ENCODE peak calls at places on chromosomes 16 and 17, in nine cellular contexts. Y, A, M, K, B, N, U, T and L are unnamed samples. For H3K36me3, the result is how much of the 10 kb centered on the place peaks cover.

GRCh38 chr17:1899403-1900000 is 69.7 kb downstream of the RPA1 start:
- DNase-seq in Y (no peak), A (no peak), M (no peak), K (no peak), B (no peak), N (no peak), U (no peak), T (no peak), L (no peak)

GRCh38 chr17:28078443-28079229 is 36.2 kb downstream of the NLK start:
- DNase-seq in Y (no peak), A (no peak), M (no peak), K (peak), B (no peak), N (no peak), U (no peak), T (no peak), L (no peak)

GRCh38 chr17:7408341-7408740 is 696 bp downstream of the NLGN2 start:
- DNase-seq in Y (no peak), A (no peak), M (no peak), K (no peak), B (no peak), N (no peak), U (no peak), T (no peak), L (peak)

GRCh38 chr17:21042434-21043295 is at the start of gene USP22:
- DNase-seq in Y (peak), A (peak), M (no peak), K (no peak), B (no peak), N (no peak), U (peak), T (peak), L (no peak)

GRCh38 chr17:15981208-15981607 is 18.3 kb downstream of the ZSWIM7 start:
- DNase-seq in Y (no peak), A (no peak), M (no peak), K (no peak), B (no peak), N (peak), U (no peak), T (peak), L (no peak)

GRCh38 chr17:18184143-18185007 is 747 bp downstream of the ALKBH5 start:
- DNase-seq in Y (peak), A (peak), M (peak), K (peak), B (peak), N (no peak), U (peak), T (peak), L (peak)

GRCh38 chr16:85284138-85284897 is 172.0 kb upstream of the CIBAR2 start:
- DNase-seq in Y (no peak), A (no peak), M (no peak), K (no peak), B (no peak), N (no peak), U (no peak), T (no peak), L (no peak)

GRCh38 chr16:27346818-27347217 is 33.0 kb downstream of the IL4R start:
- DNase-seq in Y (no peak), A (no peak), M (no peak), K (no peak), B (no peak), N (no peak), U (no peak), T (peak), L (no peak)

GRCh38 chr17:17032131-17032692 is 10.0 kb upstream of the MPRIP start:
- DNase-seq in Y (peak), A (no peak), M (no peak), K (peak), B (no peak), N (no peak), U (peak), T (no peak), L (no peak)

GRCh38 chr16:2497116-2497630 is 16.6 kb upstream of the ATP6V0C start:
- DNase-seq in Y (no peak), A (no peak), M (no peak), K (no peak), B (no peak), N (no peak), U (no peak), T (no peak), L (no peak)

GRCh38 chr17:41547378-41547841 is 19.3 kb upstream of the KRT19 start:
- DNase-seq in Y (no peak), A (no peak), M (no peak), K (no peak), B (no peak), N (no peak), U (no peak), T (no peak), L (no peak)

GRCh38 chr16:86577314-86577971 is 906 bp upstream of the FOXL1 start:
- DNase-seq in Y (no peak), A (no peak), M (no peak), K (peak), B (no peak), N (no peak), U (no peak), T (no peak), L (no peak)

GRCh38 chr17:75652934-75653549 is 13.9 kb downstream of the RECQL5 start:
- DNase-seq in Y (no peak), A (no peak), M (peak), K (peak), B (no peak), N (no peak), U (no peak), T (peak), L (peak)

GRCh38 chr17:21445091-21445650 is 69.0 kb downstream of the KCNJ12 start:
- DNase-seq in Y (no peak), A (no peak), M (no peak), K (no peak), B (no peak), N (no peak), U (no peak), T (no peak), L (no peak)

GRCh38 chr17:69928586-69928985 is 146.4 kb upstream of the KCNJ16 start:
- DNase-seq in Y (no peak), A (no peak), M (no peak), K (no peak), B (no peak), N (no peak), U (no peak), T (no peak), L (no peak)

GRCh38 chr17:32283745-32284207 is 18.1 kb downstream of the RHBDL3 start:
- DNase-seq in Y (no peak), A (no peak), M (peak), K (peak), B (no peak), N (no peak), U (no peak), T (no peak), L (no peak)

GRCh38 chr17:59858167-59858790 is 34.5 kb downstream of the TUBD1 start:
- DNase-seq in Y (peak), A (no peak), M (no peak), K (peak), B (no peak), N (no peak), U (no peak), T (no peak), L (no peak)

GRCh38 chr17:76427457-76428231 is 25.3 kb downstream of the UBE2O start:
- DNase-seq in Y (no peak), A (no peak), M (no peak), K (peak), B (no peak), N (no peak), U (no peak), T (peak), L (no peak)

GRCh38 chr16:86248325-86248905 is 261.9 kb upstream of the FOXF1 start:
- DNase-seq in Y (no peak), A (no peak), M (no peak), K (no peak), B (no peak), N (no peak), U (peak), T (no peak), L (no peak)

GRCh38 chr17:28008526-28008925 is 34.0 kb upstream of the NLK start:
- DNase-seq in Y (peak), A (no peak), M (peak), K (peak), B (no peak), N (no peak), U (peak), T (peak), L (no peak)

GRCh38 chr17:39229274-39229913 is 3.6 kb upstream of the STAC2 start:
- DNase-seq in Y (no peak), A (no peak), M (no peak), K (peak), B (no peak), N (no peak), U (no peak), T (no peak), L (no peak)

GRCh38 chr16:76389126-76389525 is 111.9 kb downstream of the CNTNAP4 start:
- DNase-seq in Y (no peak), A (no peak), M (no peak), K (no peak), B (no peak), N (no peak), U (no peak), T (no peak), L (no peak)

GRCh38 chr16:3259097-3259496 is 2.7 kb upstream of the MEFV start:
- DNase-seq in Y (peak), A (peak), M (no peak), K (no peak), B (no peak), N (no peak), U (peak), T (no peak), L (no peak)

GRCh38 chr17:16171613-16172012 is 43.7 kb downstream of the NCOR1 start:
- DNase-seq in Y (peak), A (no peak), M (no peak), K (peak), B (no peak), N (no peak), U (peak), T (no peak), L (no peak)

GRCh38 chr17:33118391-33118790 is 126.7 kb downstream of the SPACA3 start:
- DNase-seq in Y (no peak), A (no peak), M (no peak), K (no peak), B (no peak), N (no peak), U (no peak), T (no peak), L (no peak)

GRCh38 chr16:25413962-25414361 is 156.3 kb upstream of the ZKSCAN2 start:
- DNase-seq in Y (no peak), A (no peak), M (no peak), K (no peak), B (no peak), N (no peak), U (no peak), T (no peak), L (no peak)

GRCh38 chr16:71568541-71568940 is 8.4 kb downstream of the TAT start:
- DNase-seq in Y (no peak), A (no peak), M (no peak), K (no peak), B (no peak), N (no peak), U (no peak), T (no peak), L (no peak)

GRCh38 chr16:87117936-87118335 is 199.3 kb downstream of the C16orf95 start:
- DNase-seq in Y (no peak), A (no peak), M (no peak), K (no peak), B (no peak), N (no peak), U (no peak), T (no peak), L (no peak)

GRCh38 chr17:74442670-74443515 is 11.0 kb downstream of the GPRC5C start:
- DNase-seq in Y (peak), A (peak), M (no peak), K (no peak), B (peak), N (no peak), U (peak), T (peak), L (no peak)

GRCh38 chr16:83701494-83701893 is 106.3 kb upstream of the HSBP1 start:
- DNase-seq in Y (no peak), A (no peak), M (peak), K (peak), B (no peak), N (no peak), U (no peak), T (peak), L (no peak)

GRCh38 chr16:82633964-82634600 is 7.3 kb downstream of the CDH13 start:
- DNase-seq in Y (no peak), A (no peak), M (no peak), K (peak), B (peak), N (no peak), U (peak), T (no peak), L (no peak)

GRCh38 chr17:19242926-19243325 is 5.8 kb downstream of the EPN2 start:
- DNase-seq in Y (no peak), A (no peak), M (no peak), K (no peak), B (no peak), N (no peak), U (no peak), T (peak), L (no peak)
- H3K27ac ChIP-seq in Y (no peak), A (no peak), M (no peak), K (no peak), B (no peak), N (no peak), U (no peak), T (peak), L (no peak)

GRCh38 chr16:734208-734980 is 6.4 kb downstream of the CIAO3 start:
- DNase-seq in Y (no peak), A (no peak), M (no peak), K (no peak), B (no peak), N (no peak), U (no peak), T (no peak), L (no peak)

GRCh38 chr16:732332-732731 is 5.4 kb downstream of the HAGHL start:
- DNase-seq in Y (no peak), A (no peak), M (no peak), K (no peak), B (no peak), N (no peak), U (no peak), T (no peak), L (no peak)

GRCh38 chr16:734981-735881 is 5.6 kb downstream of the CIAO3 start:
- DNase-seq in Y (no peak), A (no peak), M (no peak), K (no peak), B (no peak), N (no peak), U (no peak), T (no peak), L (no peak)

GRCh38 chr16:732936-733335 is 6.0 kb downstream of the HAGHL start:
- DNase-seq in Y (no peak), A (no peak), M (no peak), K (peak), B (no peak), N (no peak), U (no peak), T (no peak), L (no peak)

GRCh38 chr16:733382-734207 is 6.7 kb downstream of the HAGHL start:
- DNase-seq in Y (no peak), A (no peak), M (no peak), K (no peak), B (no peak), N (no peak), U (no peak), T (no peak), L (no peak)
- H3K36me3 ChIP-seq in Y (under half), A (half or more), M (half or more), K (under half), B (under half), N (under half), U (under half), T (half or more), L (under half)

GRCh38 chr17:30208214-30208613 is 27.3 kb downstream of the SLC6A4 start:
- DNase-seq in Y (no peak), A (no peak), M (no peak), K (no peak), B (no peak), N (peak), U (no peak), T (no peak), L (no peak)

GRCh38 chr17:30200086-30200485 is 35.4 kb downstream of the SLC6A4 start:
- DNase-seq in Y (no peak), A (no peak), M (no peak), K (no peak), B (no peak), N (no peak), U (no peak), T (no peak), L (no peak)

GRCh38 chr17:30207655-30208054 is 27.8 kb downstream of the SLC6A4 start:
- DNase-seq in Y (no peak), A (no peak), M (no peak), K (no peak), B (no peak), N (no peak), U (no peak), T (no peak), L (no peak)

GRCh38 chr17:30199600-30199999 is 35.9 kb downstream of the SLC6A4 start:
- DNase-seq in Y (no peak), A (no peak), M (no peak), K (peak), B (no peak), N (no peak), U (no peak), T (no peak), L (no peak)

DNA sequence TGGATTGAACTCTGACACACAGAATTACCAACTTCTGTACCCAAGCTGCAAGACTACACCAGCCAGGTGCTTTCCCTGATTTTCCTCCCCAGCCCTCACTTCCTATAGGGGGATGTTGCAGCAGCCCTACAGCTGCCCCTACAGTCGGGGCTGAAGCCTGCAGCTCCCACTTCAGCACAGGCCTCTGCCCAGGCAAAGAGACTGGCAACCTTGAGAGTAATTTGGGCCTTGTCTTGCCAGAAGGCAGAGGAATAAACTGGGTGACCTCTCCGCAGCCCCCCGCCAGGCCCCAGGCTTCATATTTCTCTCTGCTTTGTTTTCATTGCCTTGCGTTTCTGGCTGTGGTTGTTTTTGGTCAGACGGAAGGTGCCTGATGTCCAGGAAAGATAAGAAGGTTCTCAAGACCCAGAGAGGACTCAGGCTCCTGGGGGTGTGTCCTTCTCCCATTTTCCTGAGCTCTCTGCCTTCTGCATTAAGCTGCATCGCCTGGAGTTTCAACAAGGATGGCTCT is 32.0 kb downstream of the SLC6A4 start:
- DNase-seq in Y (no peak), A (no peak), M (no peak), K (no peak), B (no peak), N (no peak), U (no peak), T (no peak), L (no peak)
- TF ChIP-seq CTCF in Y (no peak), A (no peak), M (peak), K (no peak), B (no peak), N (peak), U (no peak), T (peak), L (no peak)

DNA sequence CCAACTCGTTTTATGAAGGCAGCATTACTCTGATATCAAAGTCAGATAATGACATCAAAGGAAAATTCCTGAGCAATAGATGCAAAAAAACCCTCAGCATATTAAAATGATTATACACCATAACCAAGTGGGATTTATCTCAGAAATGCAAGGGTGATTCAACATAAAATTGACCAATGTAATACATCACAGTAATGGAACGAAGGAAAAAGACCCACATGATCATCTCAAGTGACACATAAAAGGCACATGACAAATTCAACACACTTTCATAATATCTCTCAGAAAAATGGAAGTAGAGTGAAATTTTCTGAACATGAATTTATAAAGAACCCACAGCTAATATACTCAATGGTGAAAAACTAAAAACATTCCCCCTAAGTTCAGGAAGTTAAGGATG is 118.8 kb downstream of the ITFG1 start:
- DNase-seq in Y (no peak), A (no peak), M (no peak), K (peak), B (no peak), N (no peak), U (no peak), T (no peak), L (no peak)
- H3K27ac ChIP-seq in Y (no peak), A (no peak), M (no peak), K (no peak), B (no peak), N (no peak), U (no peak), T (no peak), L (no peak)

DNA sequence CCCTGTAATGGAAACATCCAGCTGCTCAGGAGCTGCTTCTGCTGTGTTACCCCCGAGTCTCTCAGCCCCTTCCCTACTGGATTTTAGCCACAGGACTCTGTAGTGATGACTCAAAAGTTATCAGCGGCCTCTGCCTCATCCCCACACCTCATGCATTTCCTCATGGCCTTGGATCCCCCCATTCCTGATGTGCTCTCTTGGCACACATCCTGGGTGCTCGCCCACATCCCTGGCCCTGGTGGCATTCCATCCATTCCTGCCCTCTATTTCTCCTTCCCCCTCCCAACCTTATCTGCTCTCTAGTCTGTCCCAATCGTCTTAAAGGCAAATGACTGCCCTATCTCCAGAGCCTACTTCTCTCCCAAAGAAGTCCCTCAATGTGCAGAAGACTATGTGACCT is 24.6 kb downstream of the MARF1 start:
- DNase-seq in Y (no peak), A (no peak), M (no peak), K (peak), B (no peak), N (no peak), U (no peak), T (no peak), L (no peak)
- H3K36me3 ChIP-seq in Y (half or more), A (half or more), M (half or more), K (under half), B (under half), N (under half), U (under half), T (half or more), L (half or more)

GRCh38 chr16:56264609-56264972 is 73.3 kb downstream of the GNAO1 start:
- DNase-seq in Y (no peak), A (no peak), M (no peak), K (no peak), B (no peak), N (no peak), U (no peak), T (no peak), L (no peak)

GRCh38 chr16:56263711-56264608 is 72.7 kb downstream of the GNAO1 start:
- DNase-seq in Y (no peak), A (no peak), M (peak), K (no peak), B (no peak), N (no peak), U (no peak), T (no peak), L (no peak)

GRCh38 chr16:56262879-56263245 is 71.6 kb downstream of the GNAO1 start:
- DNase-seq in Y (no peak), A (no peak), M (peak), K (no peak), B (no peak), N (no peak), U (no peak), T (no peak), L (no peak)

GRCh38 chr16:56260378-56260987 is 69.2 kb downstream of the GNAO1 start:
- DNase-seq in Y (no peak), A (no peak), M (no peak), K (no peak), B (no peak), N (no peak), U (no peak), T (no peak), L (no peak)

DNA sequence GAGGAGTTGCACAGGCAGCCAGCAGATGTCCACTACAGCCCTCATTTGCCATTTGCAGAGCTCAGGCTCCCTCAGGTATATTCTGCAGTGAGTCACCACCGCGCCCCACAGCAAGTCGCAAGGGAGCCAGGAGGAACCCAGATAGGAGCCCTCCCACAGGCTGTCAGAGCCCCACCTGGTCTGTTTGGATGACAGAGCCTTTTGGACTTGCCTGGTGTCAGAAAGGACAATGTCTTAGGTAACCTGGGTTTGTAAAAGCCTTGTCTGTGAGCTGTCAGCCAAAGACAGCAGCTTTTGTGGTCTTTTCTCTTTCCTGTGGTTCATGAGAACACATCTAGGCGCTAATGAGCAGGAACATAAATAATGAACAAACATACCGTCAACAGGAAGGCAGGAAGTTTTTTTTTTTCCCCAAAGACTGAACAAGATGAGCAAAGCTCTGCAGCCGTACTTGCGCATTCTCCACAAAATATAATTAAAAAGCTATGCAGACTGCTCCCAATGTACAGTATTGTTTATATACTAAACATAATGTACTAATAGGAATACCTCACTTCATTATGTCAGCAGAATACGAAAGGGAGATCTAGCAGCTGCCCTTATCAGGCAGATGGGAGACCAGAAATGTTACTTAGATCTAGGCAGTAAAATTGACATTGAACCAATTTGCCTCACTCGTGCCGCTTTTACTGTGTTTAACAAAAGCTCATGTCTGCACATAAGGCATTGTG is 71.0 kb downstream of the GNAO1 start:
- DNase-seq in Y (no peak), A (no peak), M (peak), K (no peak), B (no peak), N (no peak), U (no peak), T (no peak), L (peak)
- TF ChIP-seq CTCF in Y (no peak), A (no peak), M (peak), K (no peak), B (no peak), N (no peak), U (no peak), T (no peak), L (no peak)